ENCODE peak calls at places on chromosomes 6 and 20, in nine cellular contexts. J, I, Q, G, V, C, A, U and L are unnamed samples.
A peak's percentile ranks its signal among the peaks of the same experiment; 100 is the strongest.

GRCh38 chr6:26172496-26172958 is 85.3 kb downstream of the HFE start:
- DNase-seq in V (no peak), I (no peak), U (peak; percentile 46), J (no peak), A (peak; percentile 69), G (no peak), Q (no peak), C (no peak), L (no peak)

GRCh38 chr6:130434174-130434873 is 68.5 kb downstream of the TMEM200A start:
- DNase-seq in I (no peak), Q (no peak), C (no peak), V (no peak), J (no peak), U (peak; percentile 31), G (no peak), A (no peak), L (no peak)

GRCh38 chr6:25727028-25727427 is 27.5 kb upstream of the SLC17A4 start:
- DNase-seq in I (no peak), C (no peak), A (no peak), U (no peak), V (no peak), Q (no peak), G (no peak), J (no peak), L (no peak)

GRCh38 chr20:48008850-48009535 is 223.7 kb upstream of the SULF2 start:
- DNase-seq in A (no peak), J (no peak), I (no peak), U (peak; percentile 61), C (no peak), Q (no peak), V (no peak), G (no peak), L (no peak)

GRCh38 chr6:16333580-16333979 is 95.2 kb downstream of the GMPR start:
- DNase-seq in C (no peak), U (peak; percentile 60), A (no peak), J (no peak), Q (no peak), V (no peak), I (no peak), G (no peak), L (no peak)

GRCh38 chr20:10939297-10939949 is 265.6 kb upstream of the JAG1 start:
- DNase-seq in V (no peak), U (peak; percentile 44), G (no peak), I (no peak), C (no peak), J (no peak), Q (no peak), A (no peak), L (no peak)

GRCh38 chr6:108945686-108946158 is 97.5 kb downstream of the ARMC2 start:
- DNase-seq in A (no peak), G (peak; percentile 87), U (peak; percentile 79), V (peak; percentile 69), C (no peak), Q (no peak), I (peak; percentile 65), J (no peak), L (peak; percentile 95)

GRCh38 chr20:53927990-53928389 is 142.4 kb downstream of the BCAS1 start:
- DNase-seq in J (no peak), V (no peak), Q (no peak), C (no peak), U (no peak), I (no peak), A (no peak), G (no peak), L (no peak)

GRCh38 chr6:45715508-45715803 is 300.2 kb downstream of the CLIC5 start:
- DNase-seq in G (no peak), U (no peak), Q (no peak), A (no peak), V (no peak), C (no peak), J (no peak), I (no peak), L (no peak)

GRCh38 chr6:112936476-112936875 is 589.3 kb downstream of the RFPL4B start:
- DNase-seq in V (no peak), A (no peak), G (no peak), I (no peak), Q (no peak), U (peak; percentile 53), J (no peak), C (no peak), L (no peak)

GRCh38 chr6:106880952-106881351 is 93.6 kb downstream of the CD24 start:
- DNase-seq in G (no peak), V (no peak), J (no peak), U (no peak), A (no peak), C (no peak), Q (no peak), I (no peak), L (no peak)

GRCh38 chr20:46803446-46804020 is 91.1 kb upstream of the EYA2 start:
- DNase-seq in I (no peak), G (no peak), J (no peak), U (no peak), A (no peak), Q (no peak), C (no peak), V (no peak), L (no peak)

GRCh38 chr6:30544666-30545272 is 11.5 kb downstream of the GNL1 start:
- DNase-seq in J (peak; percentile 1), A (peak; percentile 55), Q (peak; percentile 53), U (peak; percentile 78), V (no peak), I (no peak), G (no peak), C (no peak), L (no peak)

GRCh38 chr6:15682965-15683822 is 20.4 kb upstream of the DTNBP1 start:
- DNase-seq in I (no peak), J (no peak), U (no peak), A (no peak), C (no peak), V (no peak), Q (no peak), G (no peak), L (no peak)